ENCODE peak calls at places on chromosomes 11 and 22, in five cellular contexts. P, U, M, Q and X are unnamed samples.

GRCh38 chr22:36763576-36763975 is 12.3 kb downstream of the IFT27 start:
- DNase-seq in M (no peak), Q (no peak), U (no peak), P (peak), X (no peak)

GRCh38 chr11:71994786-71995185 is 3.9 kb upstream of the IL18BP start:
- DNase-seq in Q (no peak), M (no peak), P (no peak), U (no peak), X (no peak)

GRCh38 chr11:1872267-1872985 is 19.3 kb downstream of the PRR33 start:
- DNase-seq in M (no peak), Q (no peak), U (no peak), P (no peak), X (no peak)

GRCh38 chr11:6526411-6527135 is 29.5 kb downstream of the DNHD1 start:
- DNase-seq in P (no peak), M (no peak), U (peak), Q (no peak), X (no peak)

GRCh38 chr22:30600925-30601324 is 6.0 kb upstream of the TCN2 start:
- DNase-seq in M (no peak), Q (no peak), P (no peak), U (no peak), X (no peak)

GRCh38 chr11:114169321-114169749 is 109.8 kb downstream of the ZBTB16 start:
- DNase-seq in P (no peak), M (no peak), Q (no peak), U (no peak), X (no peak)

GRCh38 chr11:14105446-14105845 is 142.9 kb downstream of the SPON1 start:
- DNase-seq in Q (no peak), U (no peak), P (no peak), M (no peak), X (no peak)

GRCh38 chr22:37121887-37122591 is 12.5 kb upstream of the TMPRSS6 start:
- DNase-seq in U (peak), Q (peak), P (no peak), M (peak), X (no peak)

GRCh38 chr22:36386351-36386899 is 1.3 kb downstream of the MYH9 start:
- DNase-seq in P (peak), Q (no peak), M (no peak), U (peak), X (peak)

GRCh38 chr11:93831343-93832082 is 18.9 kb downstream of the VSTM5 start:
- DNase-seq in P (no peak), U (no peak), M (no peak), Q (no peak), X (no peak)

GRCh38 chr11:18853086-18853720 is 61.6 kb upstream of the PTPN5 start:
- DNase-seq in P (peak), U (no peak), M (peak), Q (no peak), X (no peak)

GRCh38 chr11:72704783-72705287 is 30.6 kb upstream of the PDE2A start:
- DNase-seq in U (no peak), M (no peak), P (no peak), Q (no peak), X (no peak)

GRCh38 chr11:50220651-50221050 is 188.0 kb downstream of the OR4C45 start:
- DNase-seq in M (no peak), Q (no peak), P (no peak), U (no peak), X (no peak)

GRCh38 chr11:45688472-45689033 is 23.1 kb upstream of the CHST1 start:
- DNase-seq in M (no peak), Q (no peak), P (no peak), U (no peak), X (no peak)

GRCh38 chr11:18754308-18754707 is 28.3 kb upstream of the IGSF22 start:
- DNase-seq in U (peak), P (no peak), Q (no peak), M (peak), X (peak)

GRCh38 chr11:118060879-118061278 is 16.0 kb upstream of the TMPRSS4 start:
- DNase-seq in P (no peak), M (no peak), U (no peak), Q (no peak), X (no peak)

GRCh38 chr11:13016415-13016814 is 7.3 kb downstream of the RASSF10 start:
- DNase-seq in Q (no peak), M (no peak), P (peak), U (no peak), X (no peak)

GRCh38 chr11:48216510-48216909 is at the start of gene OR4B1:
- DNase-seq in U (no peak), Q (no peak), M (no peak), P (no peak), X (no peak)

GRCh38 chr11:703515-703914 is 2.5 kb upstream of the EPS8L2 start:
- DNase-seq in P (no peak), U (no peak), M (no peak), Q (no peak), X (no peak)

GRCh38 chr11:13834463-13834862 is 128.1 kb upstream of the SPON1 start:
- DNase-seq in P (no peak), Q (no peak), U (peak), M (no peak), X (no peak)

GRCh38 chr22:20957118-20957690 is 9.9 kb upstream of the AIFM3 start:
- DNase-seq in P (no peak), Q (no peak), M (no peak), U (no peak), X (no peak)

GRCh38 chr11:37946155-37946766 is 1348.2 kb upstream of the RAG2 start:
- DNase-seq in Q (no peak), P (peak), M (peak), U (peak), X (peak)

GRCh38 chr22:48824673-48825651 is 1002.7 kb downstream of the BRD1 start:
- DNase-seq in P (peak), U (peak), M (peak), Q (no peak), X (peak)